ENCODE peak calls at places on chromosomes 6 and 20, in five cellular contexts. M is OCI-LY7, T is fibroblast of lung, B is fibroblast of villous mesenchyme, E is AG04450. S is an unnamed sample.
A peak's percentile ranks its signal among the peaks of the same experiment; 100 is the strongest.

GRCh38 chr6:144515761-144516160 is 230.6 kb downstream of the UTRN start:
- DNase-seq in B (no peak), T (peak; percentile 11), M (no peak), E (no peak), S (no peak)

GRCh38 chr6:169101036-169101805 is 152.4 kb downstream of the THBS2 start:
- DNase-seq in T (peak; percentile 86), B (no peak), M (no peak), E (no peak), S (peak; percentile 16)

GRCh38 chr6:129475477-129476247 is 234.3 kb downstream of the ARHGAP18 start:
- DNase-seq in T (no peak), E (no peak), M (no peak), B (no peak), S (no peak)

GRCh38 chr20:8223096-8223870 is 91.2 kb downstream of the PLCB1 start:
- DNase-seq in E (peak; percentile 82), M (no peak), T (peak; percentile 92), B (peak; percentile 84), S (peak; percentile 94)

GRCh38 chr6:45301348-45302142 is 26.6 kb upstream of the RUNX2 start:
- DNase-seq in B (no peak), E (no peak), M (no peak), T (no peak), S (no peak)

GRCh38 chr20:32463642-32464400 is 105.7 kb downstream of the ASXL1 start:
- DNase-seq in M (no peak), T (no peak), B (peak; percentile 49), E (no peak), S (no peak)

GRCh38 chr6:169190144-169190584 is 63.5 kb downstream of the THBS2 start:
- DNase-seq in T (peak; percentile 99), M (no peak), E (peak; percentile 69), B (peak; percentile 92), S (peak; percentile 99)

GRCh38 chr6:101747711-101748110 is 354.2 kb downstream of the GRIK2 start:
- DNase-seq in M (no peak), E (no peak), B (no peak), T (peak; percentile 26), S (no peak)

GRCh38 chr6:5941188-5941587 is 65.5 kb downstream of the NRN1 start:
- DNase-seq in T (peak; percentile 92), B (no peak), M (no peak), E (no peak), S (peak; percentile 45)

DNA sequence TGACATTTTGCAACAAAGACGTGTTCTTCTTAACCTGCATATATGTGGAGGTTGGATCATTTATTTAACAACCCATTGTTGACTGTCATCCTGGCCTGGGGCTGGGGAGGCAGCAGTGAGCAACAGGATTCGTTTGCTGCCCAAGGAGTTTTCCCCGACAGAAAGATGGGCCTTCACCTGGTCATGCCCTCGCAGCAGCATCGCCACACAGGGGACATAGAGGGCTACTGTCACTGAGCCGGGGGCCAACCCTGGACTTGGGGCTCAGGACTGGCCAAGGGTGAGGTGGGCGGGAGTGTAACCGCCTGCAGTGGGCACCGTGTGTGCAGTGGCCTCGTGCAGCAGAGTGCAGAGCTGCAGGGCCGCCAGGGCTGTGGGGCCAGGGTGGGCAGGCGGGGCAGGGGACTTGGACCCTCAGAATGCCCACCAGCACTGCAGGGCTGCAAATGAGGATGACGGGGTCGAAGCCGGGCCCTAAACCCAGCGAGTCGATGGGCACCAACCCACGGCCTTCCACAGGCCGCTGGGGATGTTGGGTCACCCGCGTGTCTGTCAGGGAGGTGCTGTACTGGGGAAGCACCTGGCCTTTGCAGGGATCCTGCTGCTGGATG is 11.8 kb downstream of the DUSP22 start:
- DNase-seq in E (no peak), M (no peak), B (no peak), T (no peak), S (no peak)
- TF ChIP-seq CTCF in E (peak; percentile 4), M (peak; percentile 72), B (no peak), T (no peak), S (no peak)

DNA sequence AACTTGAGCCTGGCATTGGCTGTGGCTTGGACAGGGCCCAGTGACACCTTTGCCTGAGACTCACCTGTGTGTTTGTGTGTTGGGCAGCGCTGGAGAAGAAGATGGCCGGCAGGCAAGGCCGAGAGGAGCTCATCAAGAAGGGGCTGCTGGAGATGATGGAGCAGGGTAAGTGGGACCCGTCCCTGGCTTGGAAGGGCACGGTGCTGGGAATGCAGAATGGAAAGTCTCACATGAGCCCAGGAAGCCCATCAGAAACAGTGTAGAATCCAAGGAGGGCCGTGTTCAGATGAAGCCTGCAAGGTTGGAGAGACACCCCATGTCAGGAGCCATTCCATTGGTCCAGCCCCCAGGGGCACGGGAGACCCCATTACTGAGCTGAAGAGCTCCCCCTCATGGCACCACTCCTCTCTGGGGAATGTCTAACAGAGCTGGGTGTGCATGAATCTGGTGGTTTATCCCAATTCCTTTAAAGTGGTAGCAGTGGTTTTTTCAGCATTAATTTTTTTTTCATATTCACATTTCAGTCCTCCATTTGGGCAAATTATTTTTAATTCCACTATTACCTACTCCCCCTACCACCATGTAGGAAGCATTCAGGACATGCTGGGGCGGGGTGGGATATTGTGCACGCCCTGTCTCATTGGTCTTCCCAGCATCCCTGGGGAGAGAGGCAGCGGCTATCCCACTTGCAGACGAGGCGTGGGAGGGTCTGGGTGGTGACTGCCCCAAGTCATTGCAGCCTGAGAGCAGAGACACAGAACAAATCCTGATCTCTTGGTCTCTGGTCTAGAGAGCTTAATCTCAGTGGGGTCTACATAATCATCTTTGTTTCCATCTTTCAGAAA is 143.6 kb downstream of the PHACTR3 start:
- DNase-seq in T (no peak), M (no peak), B (no peak), E (no peak), S (no peak)
- TF ChIP-seq CTCF in T (no peak), M (peak; percentile 24), B (no peak), E (no peak), S (no peak)

DNA sequence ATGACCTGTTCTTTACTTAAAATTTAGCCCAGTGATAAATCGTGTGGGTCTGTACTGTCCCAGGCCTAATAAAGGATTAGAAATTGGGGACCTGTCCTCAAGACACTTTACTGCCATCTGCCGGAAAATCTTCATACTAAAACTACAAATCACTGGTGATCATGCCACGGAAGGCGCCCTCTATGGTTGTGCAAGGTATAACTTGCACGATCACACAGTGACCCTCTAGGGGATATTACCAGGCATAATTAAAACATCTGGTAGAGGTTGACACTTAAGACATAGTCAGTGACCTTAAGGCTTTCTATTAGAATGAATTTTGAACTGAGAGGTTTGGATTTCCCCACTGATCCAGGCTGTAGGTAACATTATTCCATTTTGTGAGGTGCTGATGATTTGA is 172.6 kb downstream of the BMP2 start:
- DNase-seq in T (no peak), M (peak; percentile 5), B (no peak), E (no peak), S (no peak)
- TF ChIP-seq CTCF in T (peak; percentile 23), M (peak; percentile 64), B (no peak), E (no peak), S (peak; percentile 31)

GRCh38 chr20:1424336-1424735 is 31.5 kb upstream of the FKBP1A start:
- DNase-seq in T (peak; percentile 23), E (no peak), B (no peak), M (no peak), S (peak; percentile 36)

GRCh38 chr20:1426231-1426849 is 33.5 kb upstream of the FKBP1A start:
- DNase-seq in T (no peak), E (no peak), B (no peak), M (no peak), S (no peak)

GRCh38 chr20:1430004-1430451 is 36.6 kb downstream of the NSFL1C start:
- DNase-seq in T (peak; percentile 18), B (peak; percentile 94), M (no peak), E (peak; percentile 75), S (peak; percentile 86)

GRCh38 chr20:1429143-1429728 is 36.4 kb upstream of the FKBP1A start:
- DNase-seq in E (no peak), T (no peak), B (no peak), M (no peak), S (no peak)

GRCh38 chr20:1427457-1428054 is 34.7 kb upstream of the FKBP1A start:
- DNase-seq in T (no peak), M (no peak), E (no peak), B (peak; percentile 87), S (peak; percentile 37)
- TF ChIP-seq CTCF in T (peak; percentile 6), M (no peak), E (peak; percentile 22), B (peak; percentile 10), S (peak; percentile 1)

GRCh38 chr6:163694988-163695942 is 280.7 kb downstream of the QKI start:
- DNase-seq in B (peak; percentile 18), T (no peak), M (no peak), E (no peak), S (no peak)
- TF ChIP-seq CTCF in B (no peak), T (no peak), M (no peak), E (no peak), S (no peak)

GRCh38 chr6:30510419-30510818 is 21.1 kb downstream of the HLA-E start:
- DNase-seq in E (no peak), M (no peak), B (no peak), T (no peak), S (no peak)
- TF ChIP-seq CTCF in E (no peak), M (no peak), B (no peak), T (no peak), S (no peak)

S was measured in AG10803.